ENCODE peak calls at places on chromosomes 4 and X, in seven cellular contexts. T, B, D, L, U, G and P are unnamed samples.

GRCh38 chr4:180197471-180197870 is 2045.7 kb upstream of the TENM3 start:
- DNase-seq in T (no peak), B (no peak), G (no peak), D (no peak), U (no peak), L (no peak), P (no peak)

GRCh38 chr4:166655231-166655630 is 579.1 kb downstream of the SPOCK3 start:
- DNase-seq in G (no peak), B (no peak), T (no peak), U (no peak), D (no peak), L (no peak), P (no peak)

GRCh38 chr4:125519376-125520171 is 204.8 kb downstream of the FAT4 start:
- DNase-seq in B (no peak), T (no peak), D (no peak), U (no peak), G (no peak), L (no peak), P (no peak)

GRCh38 chr4:17058506-17058905 is 160.1 kb upstream of the LDB2 start:
- DNase-seq in U (no peak), B (peak), T (no peak), D (no peak), G (no peak), L (no peak), P (no peak)

GRCh38 chrX:136397001-136397400 is 90.7 kb upstream of the BRS3 start:
- DNase-seq in D (no peak), T (no peak), U (no peak), B (no peak), L (no peak), G (no peak), P (peak)

GRCh38 chr4:108861339-108861738 is 98.5 kb upstream of the ETNPPL start:
- DNase-seq in T (no peak), L (no peak), D (no peak), G (no peak), U (no peak), B (peak), P (peak)

GRCh38 chrX:101550825-101551767 is 749 bp downstream of the ARMCX1 start:
- DNase-seq in T (peak), G (peak), U (no peak), D (peak), L (peak), B (peak), P (peak)

GRCh38 chr4:102552781-102553180 is 51.6 kb downstream of the NFKB1 start:
- DNase-seq in T (no peak), D (no peak), B (peak), U (no peak), G (no peak), L (no peak), P (no peak)

GRCh38 chr4:8595237-8596087 is 2.9 kb downstream of the CPZ start:
- DNase-seq in T (no peak), G (no peak), D (no peak), U (no peak), L (no peak), B (no peak), P (no peak)

GRCh38 chr4:2932561-2932950 is 30.6 kb downstream of the NOP14 start:
- DNase-seq in B (no peak), G (peak), L (peak), U (no peak), T (peak), D (no peak), P (no peak)

GRCh38 chr4:98564847-98565246 is 93.6 kb downstream of the TSPAN5 start:
- DNase-seq in T (no peak), U (no peak), L (no peak), G (no peak), D (no peak), B (no peak), P (no peak)

DNA sequence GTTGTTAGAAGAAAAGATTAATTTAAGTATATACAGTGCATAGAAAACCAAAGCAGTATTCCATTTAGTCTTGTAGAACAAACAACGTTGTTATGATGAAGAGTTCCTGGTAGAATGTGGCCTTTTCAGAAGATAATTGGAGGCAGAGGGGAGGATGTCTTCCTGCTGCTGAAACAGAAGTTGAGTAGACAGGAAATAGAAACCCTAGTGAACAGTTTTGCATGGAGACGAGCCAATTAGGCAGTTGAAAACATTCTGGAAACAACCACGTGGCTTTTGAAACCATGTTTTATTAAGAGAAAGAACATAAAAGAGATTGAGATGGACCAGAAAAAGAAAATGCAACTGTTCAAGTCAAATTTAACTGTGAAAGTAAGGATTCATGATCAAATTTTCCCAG is 325.2 kb downstream of the CAMK2D start:
- DNase-seq in D (no peak), U (no peak), L (no peak), B (peak), T (no peak), G (no peak), P (no peak)
- H3K27ac ChIP-seq in D (peak), U (peak), L (no peak), B (no peak), T (peak), G (peak), P (no peak)

GRCh38 chr4:34365891-34366290 is 1878.4 kb downstream of the ARAP2 start:
- DNase-seq in U (no peak), L (no peak), D (no peak), T (no peak), B (no peak), G (no peak), P (no peak)

GRCh38 chr4:34362654-34363053 is 1881.7 kb downstream of the ARAP2 start:
- DNase-seq in T (no peak), U (no peak), D (no peak), L (no peak), B (no peak), G (no peak), P (no peak)

GRCh38 chr4:34363842-34364241 is 1880.5 kb downstream of the ARAP2 start:
- DNase-seq in T (no peak), L (no peak), U (no peak), G (no peak), B (no peak), D (no peak), P (no peak)
- H3K27ac ChIP-seq in T (no peak), L (no peak), U (no peak), G (no peak), B (no peak), D (no peak), P (no peak)

GRCh38 chr4:22031423-22031822 is 82.9 kb upstream of the KCNIP4 start:
- DNase-seq in B (no peak), D (no peak), L (no peak), T (no peak), U (no peak), G (no peak), P (no peak)

GRCh38 chr4:22029803-22030202 is 81.2 kb upstream of the KCNIP4 start:
- DNase-seq in D (no peak), L (no peak), T (no peak), B (no peak), G (no peak), U (peak), P (peak)

GRCh38 chr4:22030321-22030720 is 81.7 kb upstream of the KCNIP4 start:
- DNase-seq in B (no peak), D (no peak), U (no peak), L (no peak), G (no peak), T (no peak), P (no peak)
- H3K27ac ChIP-seq in B (no peak), D (no peak), U (no peak), L (no peak), G (no peak), T (no peak), P (no peak)

GRCh38 chr4:25345880-25346279 is 31.2 kb upstream of the ANAPC4 start:
- DNase-seq in L (no peak), U (no peak), B (peak), T (no peak), D (no peak), G (no peak), P (no peak)
- H3K27ac ChIP-seq in L (no peak), U (no peak), B (no peak), T (no peak), D (no peak), G (no peak), P (no peak)

GRCh38 chr4:6346373-6347110 is 76.9 kb downstream of the WFS1 start:
- DNase-seq in D (no peak), L (no peak), U (no peak), G (no peak), T (no peak), B (no peak), P (no peak)

GRCh38 chr4:6345866-6346265 is 76.2 kb downstream of the WFS1 start:
- DNase-seq in T (no peak), D (no peak), L (no peak), B (no peak), G (no peak), U (no peak), P (no peak)

GRCh38 chr4:6347511-6348045 is 77.9 kb downstream of the WFS1 start:
- DNase-seq in T (no peak), B (no peak), U (no peak), G (no peak), L (no peak), D (no peak), P (no peak)

GRCh38 chr4:6343950-6344408 is 74.3 kb downstream of the WFS1 start:
- DNase-seq in D (no peak), G (no peak), L (peak), B (no peak), T (no peak), U (peak), P (peak)

DNA sequence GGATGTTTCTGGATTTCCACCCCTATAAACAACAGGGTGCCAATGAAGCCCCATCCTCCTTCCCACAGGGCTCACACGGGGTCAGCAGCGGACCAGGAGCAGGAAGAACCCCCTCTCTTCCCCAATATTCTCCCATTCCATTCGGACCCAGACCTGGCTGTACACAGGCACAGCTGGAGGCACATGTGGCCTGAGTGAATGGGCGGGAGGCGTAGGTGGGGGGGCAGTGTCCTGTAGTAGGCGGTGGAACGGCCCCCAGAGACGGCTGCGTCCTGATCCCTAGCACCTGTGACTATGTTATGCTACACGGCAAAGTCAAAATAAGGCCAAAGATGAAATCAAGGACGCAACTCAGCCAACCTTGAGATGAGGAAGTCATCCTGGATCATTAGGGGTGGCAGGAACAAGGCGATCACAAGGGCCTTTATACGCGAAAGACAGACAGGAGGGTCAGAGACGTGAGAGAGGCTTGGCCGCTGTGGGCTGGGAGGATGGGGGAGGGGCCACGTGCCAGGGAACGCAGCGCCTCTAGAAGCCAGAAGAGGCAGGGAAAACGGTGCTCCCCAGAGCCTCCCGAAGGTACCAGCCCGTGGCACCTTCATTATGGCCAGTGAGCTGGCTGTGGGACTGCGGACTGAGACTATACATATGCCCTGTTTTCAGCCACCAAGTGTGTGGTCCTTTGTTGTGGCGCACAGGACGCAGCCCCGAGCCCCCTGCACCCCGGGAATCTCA is 75.6 kb downstream of the WFS1 start:
- DNase-seq in T (no peak), L (peak), G (no peak), D (no peak), U (no peak), B (no peak), P (no peak)
- H3K27ac ChIP-seq in T (no peak), L (no peak), G (no peak), D (no peak), U (no peak), B (no peak), P (no peak)

GRCh38 chr4:70522626-70523025 is 4.3 kb downstream of the AMTN start:
- DNase-seq in T (no peak), B (no peak), L (no peak), G (no peak), D (no peak), U (peak), P (peak)
- H3K27ac ChIP-seq in T (no peak), B (no peak), L (no peak), G (no peak), D (no peak), U (peak), P (peak)

DNA sequence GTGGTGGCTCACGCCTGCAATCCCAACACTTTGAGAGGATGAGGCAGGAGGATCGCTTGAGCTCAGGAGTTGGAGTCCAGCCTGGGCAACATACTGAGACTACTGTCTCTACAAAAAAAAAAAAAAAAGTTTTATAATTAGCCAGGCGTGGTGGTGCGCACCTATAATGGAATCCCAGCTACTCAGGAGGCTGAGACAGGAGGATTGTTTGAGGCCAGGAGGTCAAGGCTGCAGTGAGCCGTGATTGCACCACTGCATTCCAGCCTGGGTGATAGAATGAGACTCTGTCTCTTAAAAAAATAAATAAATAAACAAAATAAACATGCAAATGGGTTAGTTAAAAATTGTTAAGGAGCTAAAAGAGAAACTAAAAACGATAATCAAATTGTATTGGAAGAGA is 7.7 kb downstream of the GLOD5 start:
- DNase-seq in D (no peak), T (no peak), B (no peak), L (no peak), U (no peak), G (no peak), P (no peak)
- H3K27ac ChIP-seq in D (no peak), T (no peak), B (no peak), L (no peak), U (no peak), G (no peak), P (no peak)

DNA sequence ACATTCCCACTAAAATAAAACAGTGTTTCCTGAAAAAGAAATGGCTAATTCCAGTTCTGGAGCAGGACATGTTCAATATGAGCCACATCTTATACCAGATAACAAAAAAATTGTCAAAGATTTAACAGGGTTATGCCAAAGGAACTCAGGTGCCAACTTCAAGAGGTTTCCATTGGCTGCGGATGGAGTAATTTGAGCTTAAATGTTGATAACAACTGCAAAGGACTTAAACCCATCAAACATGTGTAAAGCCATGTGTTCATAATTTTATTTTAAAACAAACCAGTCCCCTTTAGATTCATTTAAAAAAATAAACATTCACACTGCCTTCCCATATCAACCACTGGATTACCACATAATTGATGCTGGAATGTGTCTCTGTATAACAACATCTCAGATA is 156.4 kb upstream of the PCDH18 start:
- DNase-seq in L (no peak), G (no peak), B (no peak), U (no peak), T (no peak), D (no peak), P (no peak)
- H3K27ac ChIP-seq in L (no peak), G (peak), B (no peak), U (no peak), T (no peak), D (no peak), P (no peak)

DNA sequence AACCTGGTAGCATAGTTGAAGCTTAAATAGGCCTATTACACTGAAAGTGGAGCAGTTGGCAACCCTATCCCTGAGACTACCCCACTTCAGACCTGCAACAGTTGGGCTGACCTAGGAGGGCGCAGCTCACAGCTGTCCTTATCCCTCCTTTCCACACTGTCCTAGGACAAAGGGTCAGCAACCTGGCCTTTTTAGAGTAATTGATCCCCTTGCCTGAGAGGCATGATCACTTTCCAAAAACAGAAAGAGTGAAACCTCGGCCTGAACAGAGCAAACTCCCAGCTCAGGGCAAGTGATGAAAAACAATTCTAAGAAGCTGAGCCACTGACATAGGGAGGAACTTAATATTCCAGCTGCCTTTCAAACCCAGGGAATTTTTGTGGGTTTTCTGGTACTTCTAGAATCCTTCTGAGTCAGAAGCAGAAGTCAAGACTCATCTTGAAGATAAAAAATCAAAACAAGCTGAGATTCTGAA is 94.9 kb upstream of the MYOZ2 start:
- DNase-seq in B (peak), G (no peak), D (no peak), T (no peak), L (no peak), U (no peak), P (no peak)
- H3K27ac ChIP-seq in B (peak), G (peak), D (peak), T (peak), L (peak), U (peak), P (no peak)